ENCODE peak calls at places on chromosomes 4 and X, in four cellular contexts. One of them, this sample, is unnamed.

GRCh38 chrX:85012098-85012497 is 8.4 kb downstream of the APOOL start:
- DNase-seq in psoas muscle: no peak
- DNase-seq in endodermal cell: no peak
- DNase-seq in A673: no peak
- DNase-seq in this sample: no peak

GRCh38 chrX:40173662-40174593 is 76.2 kb upstream of the BCOR start:
- DNase-seq in A673: peak
- DNase-seq in endodermal cell: peak
- DNase-seq in psoas muscle: peak
- DNase-seq in this sample: peak

GRCh38 chr4:40736910-40737309 is 12.8 kb upstream of the NSUN7 start:
- DNase-seq in A673: peak
- DNase-seq in endodermal cell: no peak
- DNase-seq in psoas muscle: no peak
- DNase-seq in this sample: no peak

GRCh38 chr4:86870442-86871069 is 21.4 kb upstream of the SLC10A6 start:
- DNase-seq in A673: no peak
- DNase-seq in psoas muscle: no peak
- DNase-seq in endodermal cell: no peak
- DNase-seq in this sample: no peak

GRCh38 chr4:9987749-9988346 is 33.4 kb downstream of the SLC2A9 start:
- DNase-seq in psoas muscle: no peak
- DNase-seq in A673: no peak
- DNase-seq in endodermal cell: peak
- DNase-seq in this sample: no peak

GRCh38 chr4:95170176-95170575 is 378.6 kb downstream of the UNC5C start:
- DNase-seq in endodermal cell: no peak
- DNase-seq in psoas muscle: no peak
- DNase-seq in A673: no peak
- DNase-seq in this sample: no peak

GRCh38 chr4:118904418-118904817 is 15.8 kb downstream of the SYNPO2 start:
- DNase-seq in A673: no peak
- DNase-seq in endodermal cell: no peak
- DNase-seq in psoas muscle: no peak
- DNase-seq in this sample: peak

GRCh38 chrX:7062276-7062675 is 85.2 kb upstream of the STS start:
- DNase-seq in A673: no peak
- DNase-seq in endodermal cell: no peak
- DNase-seq in psoas muscle: no peak
- DNase-seq in this sample: no peak

GRCh38 chr4:108846568-108846967 is 83.7 kb upstream of the ETNPPL start:
- DNase-seq in endodermal cell: no peak
- DNase-seq in psoas muscle: no peak
- DNase-seq in A673: no peak
- DNase-seq in this sample: no peak

GRCh38 chr4:176319704-176320339 is at the start of gene SPCS3:
- DNase-seq in psoas muscle: peak
- DNase-seq in endodermal cell: peak
- DNase-seq in A673: peak
- DNase-seq in this sample: peak

GRCh38 chr4:6148506-6149205 is 51.7 kb downstream of the JAKMIP1 start:
- DNase-seq in endodermal cell: no peak
- DNase-seq in A673: no peak
- DNase-seq in psoas muscle: no peak
- DNase-seq in this sample: no peak

GRCh38 chrX:11953615-11954014 is 184.7 kb upstream of the FRMPD4 start:
- DNase-seq in psoas muscle: no peak
- DNase-seq in endodermal cell: no peak
- DNase-seq in A673: peak
- DNase-seq in this sample: no peak

GRCh38 chr4:112423591-112423990 is 92.4 kb downstream of the NEUROG2 start:
- DNase-seq in psoas muscle: no peak
- DNase-seq in endodermal cell: no peak
- DNase-seq in A673: no peak
- DNase-seq in this sample: no peak

GRCh38 chrX:43423876-43424275 is 232.2 kb upstream of the MAOA start:
- DNase-seq in psoas muscle: no peak
- DNase-seq in endodermal cell: no peak
- DNase-seq in A673: no peak
- DNase-seq in this sample: no peak

GRCh38 chrX:27136325-27136724 is 326.8 kb downstream of the PPP4R3C start:
- DNase-seq in psoas muscle: no peak
- DNase-seq in A673: no peak
- DNase-seq in endodermal cell: no peak
- DNase-seq in this sample: no peak

GRCh38 chr4:117010695-117011094 is 74.7 kb downstream of the TRAM1L1 start:
- DNase-seq in psoas muscle: no peak
- DNase-seq in endodermal cell: no peak
- DNase-seq in A673: peak
- DNase-seq in this sample: no peak

GRCh38 chrX:42515939-42516338 is 262.0 kb downstream of the PPP1R2C start:
- DNase-seq in endodermal cell: no peak
- DNase-seq in psoas muscle: no peak
- DNase-seq in A673: no peak
- DNase-seq in this sample: no peak

GRCh38 chrX:130726661-130727060 is 176.3 kb downstream of the ENOX2 start:
- DNase-seq in psoas muscle: peak
- DNase-seq in A673: no peak
- DNase-seq in endodermal cell: no peak
- DNase-seq in this sample: no peak

GRCh38 chr4:151771664-151772063 is 10.9 kb upstream of the GATB start:
- DNase-seq in psoas muscle: no peak
- DNase-seq in endodermal cell: no peak
- DNase-seq in A673: no peak
- DNase-seq in this sample: no peak

GRCh38 chrX:31931225-31931624 is 859.4 kb upstream of the FTHL17 start:
- DNase-seq in A673: peak
- DNase-seq in psoas muscle: no peak
- DNase-seq in endodermal cell: no peak
- DNase-seq in this sample: no peak

GRCh38 chr4:164799410-164799809 is 45.5 kb downstream of the SMIM31 start:
- DNase-seq in endodermal cell: peak
- DNase-seq in A673: no peak
- DNase-seq in psoas muscle: no peak
- DNase-seq in this sample: no peak

GRCh38 chrX:109344666-109345065 is 137.2 kb downstream of the GUCY2F start:
- DNase-seq in A673: no peak
- DNase-seq in endodermal cell: no peak
- DNase-seq in psoas muscle: no peak
- DNase-seq in this sample: no peak

GRCh38 chr4:10655968-10656367 is 28.6 kb downstream of the CLNK start:
- DNase-seq in A673: no peak
- DNase-seq in endodermal cell: no peak
- DNase-seq in psoas muscle: no peak
- DNase-seq in this sample: no peak

GRCh38 chr4:83772680-83773079 is 236.8 kb downstream of the GPAT3 start:
- DNase-seq in psoas muscle: no peak
- DNase-seq in A673: peak
- DNase-seq in endodermal cell: peak
- DNase-seq in this sample: no peak

GRCh38 chr4:7365472-7366179 is 69.1 kb downstream of the PSAPL1 start:
- DNase-seq in endodermal cell: no peak
- DNase-seq in A673: no peak
- DNase-seq in psoas muscle: no peak
- DNase-seq in this sample: peak

GRCh38 chr4:88582493-88582892 is 9.8 kb upstream of the HERC3 start:
- DNase-seq in endodermal cell: no peak
- DNase-seq in psoas muscle: no peak
- DNase-seq in A673: no peak
- DNase-seq in this sample: no peak

GRCh38 chr4:185524888-185525863 is 10.1 kb downstream of the PDLIM3 start:
- DNase-seq in A673: no peak
- DNase-seq in psoas muscle: peak
- DNase-seq in endodermal cell: no peak
- DNase-seq in this sample: no peak
- H3K27ac ChIP-seq in A673: no peak
- H3K27ac ChIP-seq in psoas muscle: peak
- H3K27ac ChIP-seq in endodermal cell: no peak
- H3K27ac ChIP-seq in this sample: no peak

GRCh38 chrX:154541589-154541895 is 5.1 kb downstream of the G6PD start:
- DNase-seq in psoas muscle: no peak
- DNase-seq in endodermal cell: no peak
- DNase-seq in A673: no peak
- DNase-seq in this sample: no peak

GRCh38 chrX:154544885-154545284 is 1.8 kb downstream of the G6PD start:
- DNase-seq in psoas muscle: no peak
- DNase-seq in endodermal cell: no peak
- DNase-seq in A673: no peak
- DNase-seq in this sample: no peak

GRCh38 chrX:154540897-154541535 is 5.6 kb downstream of the G6PD start:
- DNase-seq in A673: no peak
- DNase-seq in psoas muscle: no peak
- DNase-seq in endodermal cell: no peak
- DNase-seq in this sample: no peak

GRCh38 chrX:154542723-154543424 is 3.8 kb downstream of the G6PD start:
- DNase-seq in A673: no peak
- DNase-seq in psoas muscle: no peak
- DNase-seq in endodermal cell: no peak
- DNase-seq in this sample: no peak

GRCh38 chrX:154541896-154542722 is 4.5 kb downstream of the G6PD start:
- DNase-seq in A673: peak
- DNase-seq in endodermal cell: no peak
- DNase-seq in psoas muscle: peak
- DNase-seq in this sample: peak
- H3K4me3 ChIP-seq in A673: no peak
- H3K4me3 ChIP-seq in endodermal cell: no peak
- H3K4me3 ChIP-seq in psoas muscle: peak
- H3K4me3 ChIP-seq in this sample: no peak

DNA sequence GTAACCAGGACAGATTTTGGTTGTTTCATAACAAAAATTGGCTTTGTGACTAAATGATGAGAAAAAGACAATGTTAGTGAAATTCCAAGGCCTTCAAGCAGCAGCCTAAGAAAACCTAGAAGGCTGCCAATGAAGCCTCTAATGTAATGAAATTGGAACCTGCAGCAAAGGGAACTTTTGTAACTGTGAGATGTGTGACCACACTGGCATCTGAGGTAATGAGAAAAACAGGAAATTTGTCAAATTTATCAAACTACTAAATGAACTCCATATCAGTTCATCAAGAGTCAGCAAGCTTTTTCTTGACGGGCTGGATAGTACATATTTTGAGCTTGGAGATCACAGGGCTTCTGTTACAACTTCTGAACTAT is 30.4 kb upstream of the EMCN start:
- DNase-seq in A673: no peak
- DNase-seq in psoas muscle: no peak
- DNase-seq in endodermal cell: no peak
- DNase-seq in this sample: no peak
- TF ChIP-seq CTCF in A673: no peak
- TF ChIP-seq CTCF in psoas muscle: no peak
- TF ChIP-seq CTCF in endodermal cell: no peak
- TF ChIP-seq CTCF in this sample: no peak

GRCh38 chr4:123869517-123870282 is 473.1 kb downstream of the SPRY1 start:
- DNase-seq in A673: no peak
- DNase-seq in endodermal cell: no peak
- DNase-seq in psoas muscle: no peak
- DNase-seq in this sample: no peak
- H3K27ac ChIP-seq in A673: no peak
- H3K27ac ChIP-seq in endodermal cell: no peak
- H3K27ac ChIP-seq in psoas muscle: peak
- H3K27ac ChIP-seq in this sample: peak

GRCh38 chr4:54229631-54230478 is 762 bp downstream of the PDGFRA start:
- DNase-seq in psoas muscle: peak
- DNase-seq in endodermal cell: peak
- DNase-seq in A673: no peak
- DNase-seq in this sample: no peak

GRCh38 chr4:54228563-54229501 is at the start of gene PDGFRA:
- DNase-seq in A673: no peak
- DNase-seq in endodermal cell: peak
- DNase-seq in psoas muscle: peak
- DNase-seq in this sample: peak

GRCh38 chr4:54231419-54232150 is 2.5 kb downstream of the PDGFRA start:
- DNase-seq in psoas muscle: peak
- DNase-seq in A673: no peak
- DNase-seq in endodermal cell: peak
- DNase-seq in this sample: peak

GRCh38 chr4:54232151-54232688 is 3.1 kb downstream of the PDGFRA start:
- DNase-seq in endodermal cell: no peak
- DNase-seq in A673: no peak
- DNase-seq in psoas muscle: no peak
- DNase-seq in this sample: no peak

GRCh38 chr4:54230479-54231418 is 1.7 kb downstream of the PDGFRA start:
- DNase-seq in psoas muscle: peak
- DNase-seq in A673: no peak
- DNase-seq in endodermal cell: peak
- DNase-seq in this sample: peak
- H3K4me3 ChIP-seq in psoas muscle: peak
- H3K4me3 ChIP-seq in A673: no peak
- H3K4me3 ChIP-seq in endodermal cell: peak
- H3K4me3 ChIP-seq in this sample: peak

GRCh38 chr4:38273369-38273768 is 313.2 kb downstream of the PTTG2 start:
- DNase-seq in endodermal cell: no peak
- DNase-seq in A673: no peak
- DNase-seq in psoas muscle: no peak
- DNase-seq in this sample: no peak
- TF ChIP-seq CTCF in endodermal cell: no peak
- TF ChIP-seq CTCF in A673: no peak
- TF ChIP-seq CTCF in psoas muscle: no peak
- TF ChIP-seq CTCF in this sample: no peak

GRCh38 chrX:69027181-69028005 is 137.9 kb downstream of the PJA1 start:
- DNase-seq in endodermal cell: peak
- DNase-seq in psoas muscle: no peak
- DNase-seq in A673: no peak
- DNase-seq in this sample: no peak
- H3K27ac ChIP-seq in endodermal cell: no peak
- H3K27ac ChIP-seq in psoas muscle: no peak
- H3K27ac ChIP-seq in A673: no peak
- H3K27ac ChIP-seq in this sample: no peak

GRCh38 chrX:137988470-137988869 is 422.5 kb downstream of the ZIC3 start:
- DNase-seq in A673: no peak
- DNase-seq in endodermal cell: no peak
- DNase-seq in psoas muscle: no peak
- DNase-seq in this sample: no peak

GRCh38 chrX:137982791-137983190 is 416.9 kb downstream of the ZIC3 start:
- DNase-seq in psoas muscle: no peak
- DNase-seq in A673: no peak
- DNase-seq in endodermal cell: no peak
- DNase-seq in this sample: no peak
- H3K4me3 ChIP-seq in psoas muscle: no peak
- H3K4me3 ChIP-seq in A673: no peak
- H3K4me3 ChIP-seq in endodermal cell: no peak
- H3K4me3 ChIP-seq in this sample: no peak

GRCh38 chrX:140050906-140051305 is 85.6 kb upstream of the CXorf66 start:
- DNase-seq in A673: peak
- DNase-seq in psoas muscle: no peak
- DNase-seq in endodermal cell: no peak
- DNase-seq in this sample: no peak
- TF ChIP-seq CTCF in A673: peak
- TF ChIP-seq CTCF in psoas muscle: no peak
- TF ChIP-seq CTCF in endodermal cell: peak
- TF ChIP-seq CTCF in this sample: no peak

This sample was measured in heart right ventricle.